ENCODE peak calls at places on chromosomes 11 and 22, in nine cellular contexts. One of them, this sample, is unnamed. For H3K4me1 and H3K9me3, the result is how much of the 10 kb centered on the place peaks cover.

GRCh38 chr11:66720223-66720898 is 8.7 kb downstream of the SPTBN2 start:
- DNase-seq in pancreas: peak
- DNase-seq in CD8-positive, alpha-beta memory T cell: no peak
- DNase-seq in tibial nerve: no peak
- DNase-seq in lung: peak
- DNase-seq in breast epithelium: peak
- DNase-seq in body of pancreas: peak
- DNase-seq in colonic mucosa: peak
- DNase-seq in spleen: peak
- DNase-seq in this sample: no peak

GRCh38 chr11:128490092-128490491 is 97.3 kb downstream of the ETS1 start:
- DNase-seq in pancreas: no peak
- DNase-seq in CD8-positive, alpha-beta memory T cell: no peak
- DNase-seq in tibial nerve: no peak
- DNase-seq in lung: no peak
- DNase-seq in breast epithelium: no peak
- DNase-seq in body of pancreas: no peak
- DNase-seq in colonic mucosa: no peak
- DNase-seq in spleen: no peak
- DNase-seq in this sample: no peak

GRCh38 chr11:7467652-7468051 is 17.7 kb upstream of the OLFML1 start:
- DNase-seq in pancreas: no peak
- DNase-seq in CD8-positive, alpha-beta memory T cell: no peak
- DNase-seq in tibial nerve: no peak
- DNase-seq in lung: no peak
- DNase-seq in breast epithelium: no peak
- DNase-seq in body of pancreas: no peak
- DNase-seq in colonic mucosa: no peak
- DNase-seq in spleen: no peak
- DNase-seq in this sample: no peak

GRCh38 chr22:35051791-35052190 is 14.2 kb upstream of the ISX start:
- DNase-seq in pancreas: no peak
- DNase-seq in CD8-positive, alpha-beta memory T cell: no peak
- DNase-seq in tibial nerve: no peak
- DNase-seq in lung: no peak
- DNase-seq in breast epithelium: no peak
- DNase-seq in body of pancreas: no peak
- DNase-seq in colonic mucosa: no peak
- DNase-seq in spleen: no peak
- DNase-seq in this sample: no peak

GRCh38 chr11:16791494-16791961 is 53.1 kb downstream of the C11orf58 start:
- DNase-seq in pancreas: no peak
- DNase-seq in CD8-positive, alpha-beta memory T cell: no peak
- DNase-seq in tibial nerve: peak
- DNase-seq in lung: no peak
- DNase-seq in breast epithelium: peak
- DNase-seq in body of pancreas: no peak
- DNase-seq in colonic mucosa: no peak
- DNase-seq in spleen: peak
- DNase-seq in this sample: no peak

GRCh38 chr11:3807856-3808845 is at the start of gene PGAP2:
- DNase-seq in pancreas: peak
- DNase-seq in CD8-positive, alpha-beta memory T cell: peak
- DNase-seq in tibial nerve: peak
- DNase-seq in lung: peak
- DNase-seq in breast epithelium: peak
- DNase-seq in body of pancreas: peak
- DNase-seq in colonic mucosa: peak
- DNase-seq in spleen: peak
- DNase-seq in this sample: peak

GRCh38 chr22:40418366-40419201 is 48.2 kb downstream of the SGSM3 start:
- DNase-seq in pancreas: peak
- DNase-seq in CD8-positive, alpha-beta memory T cell: no peak
- DNase-seq in tibial nerve: no peak
- DNase-seq in lung: no peak
- DNase-seq in breast epithelium: no peak
- DNase-seq in body of pancreas: no peak
- DNase-seq in colonic mucosa: no peak
- DNase-seq in spleen: peak
- DNase-seq in this sample: no peak

GRCh38 chr11:132008872-132009271 is 638.5 kb downstream of the NTM start:
- DNase-seq in pancreas: no peak
- DNase-seq in CD8-positive, alpha-beta memory T cell: no peak
- DNase-seq in tibial nerve: no peak
- DNase-seq in lung: no peak
- DNase-seq in breast epithelium: no peak
- DNase-seq in body of pancreas: no peak
- DNase-seq in colonic mucosa: no peak
- DNase-seq in spleen: no peak
- DNase-seq in this sample: no peak

DNA sequence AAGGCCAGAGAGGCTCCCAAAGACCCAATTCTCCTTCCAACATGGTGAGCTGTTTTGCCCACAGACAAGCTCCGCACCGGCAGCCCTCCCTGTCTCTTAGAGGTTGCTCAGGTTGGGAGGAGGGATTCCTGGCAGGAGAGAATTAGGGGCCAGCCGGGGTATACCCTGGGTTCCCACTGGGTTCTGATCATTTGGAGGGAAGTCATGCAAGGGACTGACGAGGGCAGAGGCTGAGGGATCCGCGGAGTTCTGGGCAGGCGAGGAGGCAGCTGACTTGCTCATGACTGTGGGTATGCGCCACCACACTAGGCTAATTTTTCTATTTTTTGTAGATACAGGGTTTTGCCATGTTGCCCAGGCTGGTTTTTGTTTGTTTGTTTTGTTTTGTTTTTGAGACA is 4.6 kb downstream of the ST3GAL4 start:
- DNase-seq in pancreas: no peak
- DNase-seq in CD8-positive, alpha-beta memory T cell: no peak
- DNase-seq in tibial nerve: no peak
- DNase-seq in lung: no peak
- DNase-seq in breast epithelium: no peak
- DNase-seq in body of pancreas: no peak
- DNase-seq in colonic mucosa: no peak
- DNase-seq in spleen: peak
- DNase-seq in this sample: no peak
- H3K4me1 ChIP-seq in pancreas: under half
- H3K4me1 ChIP-seq in CD8-positive, alpha-beta memory T cell: under half
- H3K4me1 ChIP-seq in tibial nerve: half or more
- H3K4me1 ChIP-seq in lung: under half
- H3K4me1 ChIP-seq in breast epithelium: under half
- H3K4me1 ChIP-seq in body of pancreas: under half
- H3K4me1 ChIP-seq in colonic mucosa: under half
- H3K4me1 ChIP-seq in spleen: half or more
- H3K4me1 ChIP-seq in this sample: under half

GRCh38 chr11:38723361-38723760 is 2125.3 kb upstream of the RAG2 start:
- DNase-seq in pancreas: no peak
- DNase-seq in CD8-positive, alpha-beta memory T cell: no peak
- DNase-seq in tibial nerve: no peak
- DNase-seq in lung: no peak
- DNase-seq in breast epithelium: no peak
- DNase-seq in body of pancreas: no peak
- DNase-seq in colonic mucosa: no peak
- DNase-seq in spleen: no peak
- DNase-seq in this sample: no peak

GRCh38 chr11:38718659-38719058 is 2120.6 kb upstream of the RAG2 start:
- DNase-seq in pancreas: no peak
- DNase-seq in CD8-positive, alpha-beta memory T cell: no peak
- DNase-seq in tibial nerve: no peak
- DNase-seq in lung: no peak
- DNase-seq in breast epithelium: no peak
- DNase-seq in body of pancreas: no peak
- DNase-seq in colonic mucosa: no peak
- DNase-seq in spleen: no peak
- DNase-seq in this sample: no peak

DNA sequence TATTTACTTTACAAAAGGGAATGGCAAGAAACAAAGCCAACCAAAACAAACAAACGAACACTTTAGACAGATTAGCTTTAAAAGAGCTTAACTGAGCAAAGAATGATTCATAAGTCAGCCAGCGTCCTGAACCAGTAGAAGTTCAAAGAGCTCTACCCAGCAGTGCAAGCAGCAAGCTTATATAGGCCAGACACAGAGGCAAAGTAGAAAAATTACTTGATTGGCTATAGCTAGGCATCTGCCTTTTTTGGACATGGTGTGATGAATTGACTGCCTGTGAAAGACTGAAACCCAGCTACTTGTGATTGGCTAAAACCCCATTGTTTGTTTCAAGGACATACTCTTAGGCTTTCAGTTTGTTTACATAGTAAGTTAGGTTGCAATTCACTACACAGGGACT is 2120.0 kb upstream of the RAG2 start:
- DNase-seq in pancreas: no peak
- DNase-seq in CD8-positive, alpha-beta memory T cell: no peak
- DNase-seq in tibial nerve: no peak
- DNase-seq in lung: no peak
- DNase-seq in breast epithelium: no peak
- DNase-seq in body of pancreas: no peak
- DNase-seq in colonic mucosa: no peak
- DNase-seq in spleen: no peak
- DNase-seq in this sample: no peak
- H3K9me3 ChIP-seq in pancreas: under half
- H3K9me3 ChIP-seq in CD8-positive, alpha-beta memory T cell: under half
- H3K9me3 ChIP-seq in tibial nerve: under half
- H3K9me3 ChIP-seq in lung: under half
- H3K9me3 ChIP-seq in breast epithelium: under half
- H3K9me3 ChIP-seq in body of pancreas: under half
- H3K9me3 ChIP-seq in colonic mucosa: under half
- H3K9me3 ChIP-seq in spleen: under half
- H3K9me3 ChIP-seq in this sample: under half

GRCh38 chr11:45028921-45029680 is 78.4 kb upstream of the TP53I11 start:
- DNase-seq in pancreas: no peak
- DNase-seq in CD8-positive, alpha-beta memory T cell: no peak
- DNase-seq in tibial nerve: no peak
- DNase-seq in lung: no peak
- DNase-seq in breast epithelium: no peak
- DNase-seq in body of pancreas: no peak
- DNase-seq in colonic mucosa: no peak
- DNase-seq in spleen: no peak
- DNase-seq in this sample: no peak

GRCh38 chr11:45036010-45036409 is 85.3 kb upstream of the TP53I11 start:
- DNase-seq in pancreas: no peak
- DNase-seq in CD8-positive, alpha-beta memory T cell: no peak
- DNase-seq in tibial nerve: no peak
- DNase-seq in lung: no peak
- DNase-seq in breast epithelium: no peak
- DNase-seq in body of pancreas: no peak
- DNase-seq in colonic mucosa: no peak
- DNase-seq in spleen: no peak
- DNase-seq in this sample: no peak

GRCh38 chr11:45030778-45031177 is 80.1 kb upstream of the TP53I11 start:
- DNase-seq in pancreas: no peak
- DNase-seq in CD8-positive, alpha-beta memory T cell: no peak
- DNase-seq in tibial nerve: no peak
- DNase-seq in lung: no peak
- DNase-seq in breast epithelium: no peak
- DNase-seq in body of pancreas: no peak
- DNase-seq in colonic mucosa: no peak
- DNase-seq in spleen: no peak
- DNase-seq in this sample: no peak

GRCh38 chr11:45035440-45035839 is 84.8 kb upstream of the TP53I11 start:
- DNase-seq in pancreas: no peak
- DNase-seq in CD8-positive, alpha-beta memory T cell: no peak
- DNase-seq in tibial nerve: no peak
- DNase-seq in lung: no peak
- DNase-seq in breast epithelium: no peak
- DNase-seq in body of pancreas: no peak
- DNase-seq in colonic mucosa: no peak
- DNase-seq in spleen: no peak
- DNase-seq in this sample: no peak

GRCh38 chr11:45031912-45032519 is 81.3 kb upstream of the TP53I11 start:
- DNase-seq in pancreas: no peak
- DNase-seq in CD8-positive, alpha-beta memory T cell: no peak
- DNase-seq in tibial nerve: no peak
- DNase-seq in lung: no peak
- DNase-seq in breast epithelium: no peak
- DNase-seq in body of pancreas: no peak
- DNase-seq in colonic mucosa: no peak
- DNase-seq in spleen: peak
- DNase-seq in this sample: no peak
- H3K4me1 ChIP-seq in pancreas: under half
- H3K4me1 ChIP-seq in CD8-positive, alpha-beta memory T cell: under half
- H3K4me1 ChIP-seq in tibial nerve: under half
- H3K4me1 ChIP-seq in lung: under half
- H3K4me1 ChIP-seq in breast epithelium: under half
- H3K4me1 ChIP-seq in body of pancreas: under half
- H3K4me1 ChIP-seq in colonic mucosa: under half
- H3K4me1 ChIP-seq in spleen: under half
- H3K4me1 ChIP-seq in this sample: under half

DNA sequence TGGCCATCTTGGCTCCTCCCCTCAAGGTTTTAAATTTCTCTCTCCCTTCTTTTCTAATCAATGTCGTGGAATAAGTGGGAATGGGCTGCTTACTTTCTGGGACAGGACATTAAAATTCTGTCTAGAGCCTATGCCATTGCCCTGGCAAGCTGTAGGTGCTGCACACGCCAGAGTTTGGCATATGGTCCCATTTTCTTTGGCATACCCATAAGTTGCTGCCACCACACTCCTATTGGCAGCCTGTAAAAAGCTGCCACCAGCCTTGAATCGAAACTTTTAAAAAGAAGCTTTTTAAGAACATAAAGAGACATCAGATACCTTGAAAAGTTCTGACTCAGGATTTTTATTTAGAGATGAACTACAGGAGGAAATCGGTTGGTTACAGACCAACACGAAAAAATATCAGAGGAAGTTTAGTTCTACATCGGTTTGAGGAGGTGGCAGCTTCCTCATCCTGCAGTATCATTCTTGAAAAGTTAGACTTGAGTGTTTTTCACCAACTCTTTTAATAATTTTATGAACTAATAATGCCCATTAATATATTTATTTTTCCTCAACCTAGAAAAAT is 517.8 kb upstream of the ANO5 start:
- DNase-seq in pancreas: no peak
- DNase-seq in CD8-positive, alpha-beta memory T cell: no peak
- DNase-seq in tibial nerve: no peak
- DNase-seq in lung: no peak
- DNase-seq in breast epithelium: no peak
- DNase-seq in body of pancreas: no peak
- DNase-seq in colonic mucosa: no peak
- DNase-seq in spleen: no peak
- DNase-seq in this sample: no peak
- H3K9me3 ChIP-seq in pancreas: under half
- H3K9me3 ChIP-seq in CD8-positive, alpha-beta memory T cell: under half
- H3K9me3 ChIP-seq in tibial nerve: under half
- H3K9me3 ChIP-seq in lung: under half
- H3K9me3 ChIP-seq in breast epithelium: under half
- H3K9me3 ChIP-seq in body of pancreas: under half
- H3K9me3 ChIP-seq in colonic mucosa: under half
- H3K9me3 ChIP-seq in spleen: under half
- H3K9me3 ChIP-seq in this sample: under half

This sample was measured in HAP-1.